ENCODE peak calls at places on chromosomes 12 and 14, in four cellular contexts. One of them, this sample, is unnamed.

GRCh38 chr12:64672925-64673409 is 62.7 kb downstream of the RASSF3 start:
- DNase-seq in left lung: no peak
- DNase-seq in OCI-LY7: peak; percentile 18
- DNase-seq in ovary: peak; percentile 82
- DNase-seq in this sample: no peak

GRCh38 chr12:121033625-121034349 is 5.3 kb downstream of the OASL start:
- DNase-seq in ovary: no peak
- DNase-seq in OCI-LY7: no peak
- DNase-seq in left lung: no peak
- DNase-seq in this sample: no peak

GRCh38 chr12:124006582-124007170 is 33.7 kb downstream of the ZNF664 start:
- DNase-seq in left lung: no peak
- DNase-seq in ovary: no peak
- DNase-seq in OCI-LY7: peak; percentile 40
- DNase-seq in this sample: no peak

GRCh38 chr12:66055837-66056319 is 74.7 kb downstream of the LLPH start:
- DNase-seq in left lung: no peak
- DNase-seq in ovary: no peak
- DNase-seq in OCI-LY7: no peak
- DNase-seq in this sample: no peak

GRCh38 chr14:97412933-97413574 is 615.9 kb downstream of the VRK1 start:
- DNase-seq in OCI-LY7: no peak
- DNase-seq in left lung: no peak
- DNase-seq in ovary: no peak
- DNase-seq in this sample: no peak

GRCh38 chr14:29016050-29016900 is 249.7 kb downstream of the FOXG1 start:
- DNase-seq in OCI-LY7: peak; percentile 27
- DNase-seq in ovary: no peak
- DNase-seq in left lung: no peak
- DNase-seq in this sample: peak; percentile 16

GRCh38 chr12:43903686-43904085 is 67.8 kb downstream of the TMEM117 start:
- DNase-seq in OCI-LY7: no peak
- DNase-seq in ovary: no peak
- DNase-seq in left lung: no peak
- DNase-seq in this sample: no peak

GRCh38 chr14:24959791-24960331 is 90.1 kb downstream of the STXBP6 start:
- DNase-seq in OCI-LY7: no peak
- DNase-seq in ovary: no peak
- DNase-seq in left lung: no peak
- DNase-seq in this sample: no peak

GRCh38 chr12:90010089-90010488 is 301.5 kb upstream of the ATP2B1 start:
- DNase-seq in OCI-LY7: no peak
- DNase-seq in ovary: no peak
- DNase-seq in left lung: no peak
- DNase-seq in this sample: no peak

GRCh38 chr14:104600141-104600643 is 4.4 kb downstream of the TMEM179 start:
- DNase-seq in ovary: no peak
- DNase-seq in left lung: peak; percentile 68
- DNase-seq in OCI-LY7: no peak
- DNase-seq in this sample: no peak

GRCh38 chr14:57492859-57493258 is 798 bp downstream of the CCDC198 start:
- DNase-seq in OCI-LY7: no peak
- DNase-seq in ovary: no peak
- DNase-seq in left lung: no peak
- DNase-seq in this sample: no peak

GRCh38 chr14:95362180-95362494 is 42.4 kb upstream of the CLMN start:
- DNase-seq in left lung: no peak
- DNase-seq in ovary: no peak
- DNase-seq in OCI-LY7: no peak
- DNase-seq in this sample: no peak

GRCh38 chr14:56135001-56135400 is 16.8 kb downstream of the PELI2 start:
- DNase-seq in OCI-LY7: no peak
- DNase-seq in ovary: no peak
- DNase-seq in left lung: peak; percentile 70
- DNase-seq in this sample: no peak

GRCh38 chr12:114355389-114356088 is 50.4 kb downstream of the TBX5 start:
- DNase-seq in OCI-LY7: no peak
- DNase-seq in left lung: peak; percentile 43
- DNase-seq in ovary: no peak
- DNase-seq in this sample: peak; percentile 2

GRCh38 chr12:27868165-27868564 is 88.1 kb upstream of the MANSC4 start:
- DNase-seq in left lung: no peak
- DNase-seq in OCI-LY7: no peak
- DNase-seq in ovary: no peak
- DNase-seq in this sample: no peak

GRCh38 chr12:56599041-56599440 is 31.1 kb downstream of the BAZ2A start:
- DNase-seq in left lung: no peak
- DNase-seq in ovary: no peak
- DNase-seq in OCI-LY7: no peak
- DNase-seq in this sample: no peak
- H3K36me3 ChIP-seq in left lung: peaks cover 91% of the 10 kb centered on the region
- H3K36me3 ChIP-seq in ovary: no peaks in the 10 kb centered on the region
- H3K36me3 ChIP-seq in OCI-LY7: peaks cover 80% of the 10 kb centered on the region
- H3K36me3 ChIP-seq in this sample: peaks cover 46% of the 10 kb centered on the region

GRCh38 chr12:101885912-101886561 is 8.7 kb downstream of the DRAM1 start:
- DNase-seq in ovary: no peak
- DNase-seq in left lung: no peak
- DNase-seq in OCI-LY7: no peak
- DNase-seq in this sample: no peak
- TF ChIP-seq CTCF in ovary: no peak
- TF ChIP-seq CTCF in left lung: no peak
- TF ChIP-seq CTCF in OCI-LY7: no peak
- TF ChIP-seq CTCF in this sample: no peak

DNA sequence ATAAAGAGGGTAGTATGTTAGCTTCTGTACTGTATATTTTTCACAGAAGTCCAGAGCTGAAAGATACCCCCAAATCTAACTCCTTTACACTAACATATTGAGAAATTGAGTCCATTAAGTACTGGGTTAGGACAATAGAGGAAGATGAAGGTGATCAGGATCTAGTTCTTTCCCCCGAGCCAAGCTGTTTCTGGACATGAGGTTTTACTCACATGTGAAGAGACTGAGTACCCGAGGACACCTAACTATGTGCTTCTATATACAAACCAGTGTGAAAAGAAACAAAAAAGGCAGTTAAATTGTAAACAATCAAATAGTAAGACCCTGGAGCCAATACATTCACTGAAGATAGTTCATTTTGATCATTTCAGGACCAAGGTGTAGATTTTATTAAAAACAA is 3.8 kb upstream of the TRHDE start:
- DNase-seq in ovary: no peak
- DNase-seq in left lung: no peak
- DNase-seq in OCI-LY7: no peak
- DNase-seq in this sample: no peak
- H3K4me3 ChIP-seq in ovary: no peak overlapping the region
- H3K4me3 ChIP-seq in left lung: no peak overlapping the region
- H3K4me3 ChIP-seq in OCI-LY7: no peak overlapping the region
- H3K4me3 ChIP-seq in this sample: no peak overlapping the region

DNA sequence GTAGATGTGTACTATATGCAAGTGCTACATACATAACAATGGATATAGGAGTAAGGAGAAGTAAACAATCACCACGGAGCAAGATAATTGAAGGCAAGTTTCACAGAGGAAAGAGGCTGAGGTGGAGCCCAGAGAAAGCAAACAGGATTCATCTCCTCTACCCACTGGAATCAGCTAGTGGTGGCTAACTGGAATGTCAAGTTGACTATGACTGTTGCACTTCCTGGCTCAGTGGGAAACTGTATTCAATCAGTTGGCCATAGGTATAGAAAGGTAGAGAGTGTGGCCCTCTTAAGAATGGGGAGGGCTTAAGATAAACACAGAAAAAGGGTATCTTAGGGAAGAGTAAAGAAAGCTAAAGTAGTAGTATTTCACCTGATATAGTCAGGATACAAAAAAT is 62.4 kb downstream of the MAP4K5 start:
- DNase-seq in ovary: no peak
- DNase-seq in left lung: no peak
- DNase-seq in OCI-LY7: no peak
- DNase-seq in this sample: no peak
- H3K36me3 ChIP-seq in ovary: no peaks in the 10 kb centered on the region
- H3K36me3 ChIP-seq in left lung: peaks cover 85% of the 10 kb centered on the region
- H3K36me3 ChIP-seq in OCI-LY7: peaks cover 93% of the 10 kb centered on the region
- H3K36me3 ChIP-seq in this sample: peaks cover 6% of the 10 kb centered on the region

GRCh38 chr12:109492371-109492770 is 14.9 kb downstream of the UBE3B start:
- DNase-seq in ovary: no peak
- DNase-seq in left lung: no peak
- DNase-seq in OCI-LY7: no peak
- DNase-seq in this sample: no peak

GRCh38 chr12:109489955-109490565 is 12.6 kb downstream of the UBE3B start:
- DNase-seq in OCI-LY7: no peak
- DNase-seq in left lung: no peak
- DNase-seq in ovary: no peak
- DNase-seq in this sample: no peak

GRCh38 chr12:109493938-109494337 is 16.5 kb downstream of the UBE3B start:
- DNase-seq in ovary: no peak
- DNase-seq in left lung: no peak
- DNase-seq in OCI-LY7: no peak
- DNase-seq in this sample: no peak

GRCh38 chr12:109493090-109493489 is 15.7 kb downstream of the UBE3B start:
- DNase-seq in left lung: no peak
- DNase-seq in OCI-LY7: no peak
- DNase-seq in ovary: no peak
- DNase-seq in this sample: no peak

GRCh38 chr12:109491671-109492070 is 14.2 kb downstream of the UBE3B start:
- DNase-seq in OCI-LY7: no peak
- DNase-seq in left lung: no peak
- DNase-seq in ovary: no peak
- DNase-seq in this sample: no peak
- TF ChIP-seq CTCF in OCI-LY7: no peak
- TF ChIP-seq CTCF in left lung: no peak
- TF ChIP-seq CTCF in ovary: no peak
- TF ChIP-seq CTCF in this sample: no peak

This sample was measured in GM06990.